ENCODE peak calls at places on chromosomes 5 and 9, in four cellular contexts. S is A549, G is heart left ventricle, P is ovary. Z is an unnamed sample.
A peak's percentile ranks its signal among the peaks of the same experiment; 100 is the strongest.

GRCh38 chr5:57438162-57438561 is 44.4 kb downstream of the ACTBL2 start:
- DNase-seq in P (no peak), G (no peak), S (no peak), Z (no peak)

GRCh38 chr5:54845567-54845941 is 139.8 kb downstream of the ESM1 start:
- DNase-seq in P (no peak), G (no peak), S (no peak), Z (no peak)

GRCh38 chr5:151151793-151152192 is 5.8 kb downstream of the ANXA6 start:
- DNase-seq in P (no peak), G (no peak), S (no peak), Z (no peak)

GRCh38 chr9:20262611-20263010 is 359.7 kb downstream of the MLLT3 start:
- DNase-seq in S (no peak), P (no peak), G (no peak), Z (no peak)

GRCh38 chr5:119250946-119251901 is 104.6 kb upstream of the TNFAIP8 start:
- DNase-seq in S (no peak), G (no peak), P (no peak), Z (no peak)

GRCh38 chr5:109740329-109740728 is 50.6 kb downstream of the MAN2A1 start:
- DNase-seq in G (peak; percentile 27), S (no peak), P (no peak), Z (no peak)

GRCh38 chr5:2488593-2488992 is 262.9 kb downstream of the IRX2 start:
- DNase-seq in S (no peak), P (no peak), G (no peak), Z (no peak)

GRCh38 chr5:64872044-64872443 is 103.3 kb downstream of the CWC27 start:
- DNase-seq in P (no peak), S (no peak), G (no peak), Z (no peak)

GRCh38 chr9:94861589-94862241 is 135.2 kb downstream of the AOPEP start:
- DNase-seq in G (no peak), S (no peak), P (no peak), Z (no peak)

GRCh38 chr9:88932766-88933165 is 58.5 kb upstream of the S1PR3 start:
- DNase-seq in G (no peak), P (no peak), S (no peak), Z (no peak)

GRCh38 chr9:79060726-79061125 is 511.0 kb upstream of the TLE4 start:
- DNase-seq in P (no peak), S (no peak), G (no peak), Z (no peak)

GRCh38 chr9:20215552-20215951 is 406.7 kb downstream of the MLLT3 start:
- DNase-seq in P (no peak), S (no peak), G (no peak), Z (no peak)

GRCh38 chr5:151751091-151751490 is 7.3 kb downstream of the ATOX1 start:
- DNase-seq in P (no peak), S (no peak), G (no peak), Z (no peak)

GRCh38 chr9:114450181-114450580 is 55.1 kb downstream of the WHRN start:
- DNase-seq in P (no peak), S (no peak), G (no peak), Z (no peak)

GRCh38 chr5:176894298-176894697 is 4.8 kb downstream of the HK3 start:
- DNase-seq in P (no peak), S (no peak), G (no peak), Z (no peak)

GRCh38 chr5:34535944-34536628 is 120.0 kb upstream of the RAI14 start:
- DNase-seq in G (no peak), S (no peak), P (no peak), Z (no peak)

GRCh38 chr5:172361566-172362238 is 78.1 kb upstream of the UBTD2 start:
- DNase-seq in P (no peak), S (peak; percentile 18), G (no peak), Z (peak; percentile 75)

GRCh38 chr5:134851307-134851923 is 5.6 kb downstream of the C5orf24 start:
- DNase-seq in P (no peak), S (no peak), G (no peak), Z (no peak)

GRCh38 chr9:4305065-4305481 is 5.2 kb upstream of the GLIS3 start:
- DNase-seq in S (no peak), G (no peak), P (no peak), Z (no peak)

GRCh38 chr5:156096259-156096658 is 230.7 kb upstream of the SGCD start:
- DNase-seq in G (no peak), P (no peak), S (no peak), Z (no peak)

GRCh38 chr5:165325201-165325600 is 1819.8 kb downstream of the MAT2B start:
- DNase-seq in P (no peak), S (no peak), G (no peak), Z (no peak)

GRCh38 chr9:69485466-69485865 is 160.5 kb downstream of the ENTREP1 start:
- DNase-seq in P (no peak), S (no peak), G (no peak), Z (no peak)

GRCh38 chr5:100726116-100726515 is 177.0 kb downstream of the ST8SIA4 start:
- DNase-seq in G (no peak), S (no peak), P (no peak), Z (no peak)

GRCh38 chr5:57435701-57436134 is 46.9 kb downstream of the ACTBL2 start:
- DNase-seq in P (no peak), S (peak; percentile 30), G (no peak), Z (no peak)

GRCh38 chr5:93602261-93603149 is 19.5 kb downstream of the NR2F1 start:
- DNase-seq in G (no peak), P (no peak), S (no peak), Z (no peak)

GRCh38 chr5:61464512-61464911 is 132.5 kb downstream of the ZSWIM6 start:
- DNase-seq in S (no peak), G (no peak), P (no peak), Z (no peak)

GRCh38 chr5:61379677-61380076 is 47.6 kb downstream of the ZSWIM6 start:
- DNase-seq in P (no peak), G (no peak), S (no peak), Z (no peak)

GRCh38 chr5:54785729-54786548 is 199.5 kb downstream of the ESM1 start:
- DNase-seq in S (no peak), G (peak; percentile 75), P (no peak), Z (peak; percentile 19)

GRCh38 chr5:126988021-126988569 is 42.3 kb downstream of the MARCHF3 start:
- DNase-seq in S (no peak), P (no peak), G (no peak), Z (no peak)

GRCh38 chr5:78592735-78593386 is 55.7 kb downstream of the LHFPL2 start:
- DNase-seq in P (no peak), G (peak; percentile 46), S (no peak), Z (no peak)

GRCh38 chr5:78594014-78594413 is 54.6 kb downstream of the LHFPL2 start:
- DNase-seq in G (no peak), S (no peak), P (no peak), Z (no peak)

GRCh38 chr5:78594946-78595921 is 53.3 kb downstream of the LHFPL2 start:
- DNase-seq in S (peak; percentile 85), P (peak; percentile 59), G (no peak), Z (peak; percentile 15)

GRCh38 chr5:78591972-78592700 is 56.4 kb downstream of the LHFPL2 start:
- DNase-seq in P (no peak), S (no peak), G (no peak), Z (no peak)

DNA sequence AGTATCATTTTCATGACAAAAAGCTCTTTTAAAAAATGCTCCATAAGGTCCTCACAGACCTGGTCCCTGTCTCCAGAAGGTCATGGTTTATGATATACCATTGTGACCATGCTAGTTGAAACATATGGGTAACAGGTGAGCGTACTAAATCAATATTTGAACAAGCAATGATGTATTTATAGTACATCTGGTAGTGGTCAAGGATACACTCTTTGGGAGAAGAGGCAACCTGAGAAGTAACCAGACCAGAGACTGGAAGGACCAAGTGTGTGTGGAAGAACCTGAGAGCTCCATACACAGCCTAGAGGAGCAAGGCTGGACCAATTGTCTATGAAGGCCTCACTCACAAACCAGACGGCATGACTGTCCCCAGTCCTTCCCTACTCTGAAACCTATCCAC is 55.1 kb downstream of the LHFPL2 start:
- DNase-seq in P (no peak), S (no peak), G (no peak), Z (no peak)
- H3K27ac ChIP-seq in P (peak overlapping the region; percentile 82), S (peak overlapping the region; percentile 92), G (no peak overlapping the region), Z (no peak overlapping the region)

DNA sequence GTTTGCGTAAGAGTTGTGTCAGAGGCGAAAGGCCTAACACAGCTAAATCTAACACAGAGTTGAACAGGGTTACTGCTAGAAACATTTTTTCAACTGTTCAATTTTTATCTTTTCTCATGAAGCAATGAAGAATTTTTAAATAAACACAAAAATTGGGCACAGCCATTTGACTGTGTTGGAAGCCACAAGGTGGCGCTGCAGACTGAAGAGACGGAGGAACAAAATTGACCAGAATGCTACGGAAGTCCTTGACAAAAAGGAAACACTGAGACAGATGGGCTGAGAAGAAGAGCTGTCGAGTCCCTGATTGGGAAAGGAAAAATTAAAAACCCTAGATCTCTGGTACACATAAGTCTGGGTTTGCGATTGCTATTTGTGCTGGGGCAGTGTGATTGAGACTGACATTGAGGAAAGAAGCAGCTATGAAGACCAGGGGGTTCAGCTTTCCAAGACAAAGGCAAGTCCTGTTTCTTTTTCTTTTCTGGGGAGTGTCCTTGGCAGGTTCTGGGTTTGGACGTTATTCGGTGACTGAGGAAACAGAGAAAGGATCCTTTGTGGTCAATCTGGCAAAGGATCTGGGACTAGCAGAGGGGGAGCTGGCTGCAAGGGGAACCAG is at the start of gene PCDHB9:
- DNase-seq in S (no peak), G (no peak), P (no peak), Z (no peak)
- H3K9me3 ChIP-seq in S (peaks cover 11% of the 10 kb centered on the region), G (peaks cover 97% of the 10 kb centered on the region), P (no peaks in the 10 kb centered on the region), Z (peaks cover 5% of the 10 kb centered on the region)

DNA sequence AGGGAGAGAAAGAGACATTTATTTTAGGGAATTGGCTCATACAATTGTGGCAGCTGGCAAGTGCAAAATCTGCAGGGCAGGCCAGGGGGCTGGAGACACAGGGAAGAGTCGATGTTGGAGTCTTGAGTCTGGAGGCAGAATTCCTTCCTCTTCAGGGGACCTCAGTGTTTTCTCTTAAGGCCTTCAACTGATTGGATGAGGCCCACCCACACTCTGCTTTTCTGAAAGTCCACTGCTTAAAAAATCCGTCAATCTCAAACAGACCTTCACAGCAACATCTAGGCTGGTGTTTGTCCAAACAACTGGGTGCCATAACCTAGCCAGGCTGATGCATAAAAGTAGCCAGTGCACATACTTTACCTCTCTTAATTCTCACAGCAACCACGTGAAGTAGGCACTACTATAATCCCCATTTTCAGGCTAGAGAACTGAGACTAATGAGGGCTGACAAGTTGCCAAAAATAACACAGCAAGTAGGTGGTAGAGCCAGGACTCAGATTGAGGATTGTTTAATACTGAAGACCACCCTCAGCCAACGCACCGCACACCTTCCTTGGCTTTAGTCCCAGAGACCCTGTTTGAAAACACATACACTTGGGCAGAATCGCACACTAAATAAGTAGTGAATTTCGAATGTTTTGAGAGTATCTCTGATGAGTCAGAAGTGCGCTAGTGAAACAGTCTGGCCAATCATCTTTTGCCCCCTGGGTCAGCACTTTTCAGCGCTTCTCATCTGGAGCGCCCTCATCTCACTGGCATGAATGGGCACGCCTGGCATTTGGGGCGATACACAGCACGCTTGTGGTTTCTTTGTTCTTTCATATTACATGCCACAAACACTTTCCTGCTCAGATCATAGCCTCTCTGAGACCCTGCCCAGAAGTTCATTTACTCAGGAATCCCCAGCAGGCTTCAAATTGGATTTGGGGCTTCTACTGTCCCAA is 591.4 kb downstream of the CCDC171 start:
- DNase-seq in S (no peak), G (no peak), P (no peak), Z (no peak)
- TF ChIP-seq POLR2A in S (no peak), G (no peak), P (no peak), Z (no peak)

DNA sequence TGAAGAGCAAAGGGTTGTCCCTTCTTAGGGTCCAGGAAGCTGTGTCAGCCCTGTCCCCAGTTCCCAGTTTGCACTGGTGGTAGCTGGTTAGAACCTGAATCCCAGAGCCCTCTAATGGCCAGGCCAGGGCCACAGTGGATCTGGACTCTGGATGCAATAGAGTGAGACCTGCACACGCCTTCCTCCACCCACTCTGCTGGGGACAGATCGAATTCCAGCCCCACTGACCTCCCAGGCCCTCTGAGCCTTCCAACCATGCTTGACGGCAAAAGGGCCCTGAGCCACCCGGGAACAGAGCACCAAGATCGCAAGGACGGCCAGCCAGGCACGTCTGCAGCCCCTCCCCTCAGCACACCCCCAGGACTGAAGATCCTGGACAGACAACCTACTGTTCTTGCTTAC is 23.7 kb downstream of the NAIF1 start:
- DNase-seq in P (peak; percentile 62), S (no peak), G (no peak), Z (no peak)
- H3K27ac ChIP-seq in P (peak overlapping the region; percentile 55), S (peak overlapping the region; percentile 48), G (no peak overlapping the region), Z (peak overlapping the region; percentile 22)